ENCODE peak calls at places on chromosomes 7 and 10, in ten cellular contexts. One of them, this sample, is unnamed.

GRCh38 chr10:97673736-97674525 is 13.1 kb downstream of the AVPI1 start:
- DNase-seq in thyroid gland: no peak
- DNase-seq in tibial artery: no peak
- DNase-seq in PC-9: peak; percentile 56
- DNase-seq in psoas muscle: no peak
- DNase-seq in tibial nerve: peak; percentile 49
- DNase-seq in aorta: no peak
- DNase-seq in iPS DF 6.9: no peak
- DNase-seq in GM23248: peak; percentile 78
- DNase-seq in thoracic aorta: no peak
- DNase-seq in this sample: no peak

GRCh38 chr10:14063531-14064317 is 267.0 kb downstream of the FRMD4A start:
- DNase-seq in thyroid gland: peak; percentile 74
- DNase-seq in thoracic aorta: no peak
- DNase-seq in tibial nerve: peak; percentile 24
- DNase-seq in GM23248: peak; percentile 72
- DNase-seq in aorta: peak; percentile 65
- DNase-seq in iPS DF 6.9: no peak
- DNase-seq in tibial artery: peak; percentile 72
- DNase-seq in PC-9: peak; percentile 36
- DNase-seq in psoas muscle: peak; percentile 41
- DNase-seq in this sample: no peak

GRCh38 chr7:132400667-132401142 is 175.6 kb downstream of the PLXNA4 start:
- DNase-seq in iPS DF 6.9: no peak
- DNase-seq in PC-9: no peak
- DNase-seq in GM23248: peak; percentile 26
- DNase-seq in thoracic aorta: no peak
- DNase-seq in tibial artery: no peak
- DNase-seq in thyroid gland: no peak
- DNase-seq in tibial nerve: no peak
- DNase-seq in aorta: no peak
- DNase-seq in psoas muscle: no peak
- DNase-seq in this sample: peak; percentile 88

GRCh38 chr10:131231965-131232541 is 79.5 kb downstream of the TCERG1L start:
- DNase-seq in thyroid gland: no peak
- DNase-seq in thoracic aorta: no peak
- DNase-seq in tibial artery: no peak
- DNase-seq in GM23248: no peak
- DNase-seq in psoas muscle: no peak
- DNase-seq in aorta: no peak
- DNase-seq in PC-9: no peak
- DNase-seq in tibial nerve: no peak
- DNase-seq in iPS DF 6.9: no peak
- DNase-seq in this sample: no peak

GRCh38 chr7:73622909-73623797 is 1.2 kb downstream of the MLXIPL start:
- DNase-seq in iPS DF 6.9: peak; percentile 76
- DNase-seq in thyroid gland: peak; percentile 54
- DNase-seq in thoracic aorta: no peak
- DNase-seq in aorta: no peak
- DNase-seq in PC-9: no peak
- DNase-seq in GM23248: peak; percentile 36
- DNase-seq in tibial nerve: no peak
- DNase-seq in psoas muscle: peak; percentile 91
- DNase-seq in tibial artery: no peak
- DNase-seq in this sample: peak; percentile 90

GRCh38 chr7:73768661-73769480 is 1.2 kb downstream of the CLDN3 start:
- DNase-seq in psoas muscle: no peak
- DNase-seq in iPS DF 6.9: no peak
- DNase-seq in GM23248: peak; percentile 7
- DNase-seq in tibial nerve: no peak
- DNase-seq in thyroid gland: no peak
- DNase-seq in aorta: no peak
- DNase-seq in tibial artery: no peak
- DNase-seq in PC-9: no peak
- DNase-seq in thoracic aorta: no peak
- DNase-seq in this sample: no peak

GRCh38 chr10:76303682-76304316 is 872.4 kb downstream of the LRMDA start:
- DNase-seq in tibial nerve: peak; percentile 45
- DNase-seq in thoracic aorta: peak; percentile 41
- DNase-seq in aorta: peak; percentile 79
- DNase-seq in iPS DF 6.9: peak; percentile 54
- DNase-seq in psoas muscle: peak; percentile 52
- DNase-seq in GM23248: peak; percentile 89
- DNase-seq in PC-9: no peak
- DNase-seq in thyroid gland: peak; percentile 79
- DNase-seq in tibial artery: peak; percentile 85
- DNase-seq in this sample: peak; percentile 80

GRCh38 chr10:101136007-101136707 is 5.1 kb downstream of the TLX1 start:
- DNase-seq in tibial artery: no peak
- DNase-seq in iPS DF 6.9: no peak
- DNase-seq in thyroid gland: no peak
- DNase-seq in GM23248: no peak
- DNase-seq in thoracic aorta: no peak
- DNase-seq in PC-9: no peak
- DNase-seq in tibial nerve: no peak
- DNase-seq in aorta: no peak
- DNase-seq in psoas muscle: no peak
- DNase-seq in this sample: no peak

GRCh38 chr10:119406888-119407777 is 135.4 kb downstream of the RGS10 start:
- DNase-seq in iPS DF 6.9: no peak
- DNase-seq in PC-9: no peak
- DNase-seq in GM23248: no peak
- DNase-seq in thoracic aorta: no peak
- DNase-seq in thyroid gland: no peak
- DNase-seq in tibial nerve: no peak
- DNase-seq in aorta: no peak
- DNase-seq in tibial artery: no peak
- DNase-seq in psoas muscle: no peak
- DNase-seq in this sample: no peak

GRCh38 chr10:48439031-48439430 is 132.6 kb downstream of the MAPK8 start:
- DNase-seq in thoracic aorta: no peak
- DNase-seq in thyroid gland: no peak
- DNase-seq in psoas muscle: no peak
- DNase-seq in iPS DF 6.9: no peak
- DNase-seq in tibial artery: no peak
- DNase-seq in GM23248: peak; percentile 79
- DNase-seq in aorta: no peak
- DNase-seq in tibial nerve: no peak
- DNase-seq in PC-9: no peak
- DNase-seq in this sample: no peak

GRCh38 chr7:124688991-124689390 is 76.6 kb downstream of the GPR37 start:
- DNase-seq in psoas muscle: no peak
- DNase-seq in GM23248: peak; percentile 0
- DNase-seq in aorta: no peak
- DNase-seq in thyroid gland: no peak
- DNase-seq in tibial artery: no peak
- DNase-seq in tibial nerve: no peak
- DNase-seq in thoracic aorta: no peak
- DNase-seq in iPS DF 6.9: no peak
- DNase-seq in PC-9: no peak
- DNase-seq in this sample: no peak

GRCh38 chr7:117135553-117135891 is 182.2 kb downstream of the ST7 start:
- DNase-seq in thoracic aorta: no peak
- DNase-seq in psoas muscle: no peak
- DNase-seq in GM23248: no peak
- DNase-seq in tibial nerve: no peak
- DNase-seq in aorta: no peak
- DNase-seq in tibial artery: no peak
- DNase-seq in thyroid gland: no peak
- DNase-seq in PC-9: no peak
- DNase-seq in iPS DF 6.9: no peak
- DNase-seq in this sample: no peak

GRCh38 chr7:13028731-13029099 is 341.3 kb downstream of the ARL4A start:
- DNase-seq in psoas muscle: no peak
- DNase-seq in iPS DF 6.9: no peak
- DNase-seq in thyroid gland: no peak
- DNase-seq in thoracic aorta: no peak
- DNase-seq in tibial nerve: no peak
- DNase-seq in tibial artery: no peak
- DNase-seq in PC-9: no peak
- DNase-seq in aorta: no peak
- DNase-seq in GM23248: no peak
- DNase-seq in this sample: no peak

GRCh38 chr10:6537704-6538103 is 42.4 kb downstream of the PRKCQ start:
- DNase-seq in GM23248: no peak
- DNase-seq in thyroid gland: no peak
- DNase-seq in PC-9: no peak
- DNase-seq in psoas muscle: no peak
- DNase-seq in tibial nerve: no peak
- DNase-seq in aorta: peak; percentile 74
- DNase-seq in iPS DF 6.9: no peak
- DNase-seq in thoracic aorta: no peak
- DNase-seq in tibial artery: no peak
- DNase-seq in this sample: no peak

GRCh38 chr7:45682836-45683555 is 108.8 kb downstream of the ADCY1 start:
- DNase-seq in tibial nerve: no peak
- DNase-seq in tibial artery: peak; percentile 29
- DNase-seq in iPS DF 6.9: no peak
- DNase-seq in aorta: no peak
- DNase-seq in psoas muscle: no peak
- DNase-seq in GM23248: peak; percentile 36
- DNase-seq in thoracic aorta: no peak
- DNase-seq in PC-9: no peak
- DNase-seq in thyroid gland: no peak
- DNase-seq in this sample: no peak

GRCh38 chr7:85529197-85529596 is 342.3 kb upstream of the SEMA3D start:
- DNase-seq in thyroid gland: no peak
- DNase-seq in aorta: no peak
- DNase-seq in iPS DF 6.9: no peak
- DNase-seq in PC-9: no peak
- DNase-seq in GM23248: peak; percentile 72
- DNase-seq in thoracic aorta: no peak
- DNase-seq in psoas muscle: no peak
- DNase-seq in tibial nerve: no peak
- DNase-seq in tibial artery: no peak
- DNase-seq in this sample: no peak

DNA sequence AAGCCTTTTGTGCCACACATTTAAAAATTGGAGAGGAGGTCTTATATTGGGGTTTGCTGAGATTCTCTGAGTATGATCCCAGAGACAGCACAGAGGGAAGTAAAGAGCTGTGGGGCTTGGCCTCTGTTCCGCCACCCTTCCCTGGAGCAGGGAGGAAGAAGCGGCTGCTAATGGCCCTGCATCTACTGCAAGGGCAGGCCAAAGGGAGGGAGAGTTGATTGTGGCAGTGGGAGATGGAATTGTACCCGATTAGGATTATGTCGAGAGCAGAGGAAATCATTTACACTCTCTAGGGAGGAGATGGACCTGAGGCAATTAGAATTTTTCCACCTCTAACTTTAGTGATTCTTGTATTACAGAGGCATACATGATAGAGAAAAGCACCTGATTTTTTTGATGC is 28.8 kb downstream of the CYP17A1 start:
- DNase-seq in iPS DF 6.9: no peak
- DNase-seq in PC-9: no peak
- DNase-seq in thyroid gland: no peak
- DNase-seq in aorta: no peak
- DNase-seq in tibial nerve: no peak
- DNase-seq in GM23248: no peak
- DNase-seq in thoracic aorta: no peak
- DNase-seq in tibial artery: no peak
- DNase-seq in psoas muscle: no peak
- DNase-seq in this sample: no peak
- H3K4me1 ChIP-seq in iPS DF 6.9: no peaks in the 10 kb centered on the region
- H3K4me1 ChIP-seq in PC-9: no peaks in the 10 kb centered on the region
- H3K4me1 ChIP-seq in thyroid gland: peaks cover 22% of the 10 kb centered on the region
- H3K4me1 ChIP-seq in aorta: no peaks in the 10 kb centered on the region
- H3K4me1 ChIP-seq in tibial nerve: peaks cover 18% of the 10 kb centered on the region
- H3K4me1 ChIP-seq in GM23248: peaks cover 7% of the 10 kb centered on the region
- H3K4me1 ChIP-seq in thoracic aorta: peaks cover 34% of the 10 kb centered on the region
- H3K4me1 ChIP-seq in tibial artery: no peaks in the 10 kb centered on the region
- H3K4me1 ChIP-seq in psoas muscle: peaks cover 30% of the 10 kb centered on the region
- H3K4me1 ChIP-seq in this sample: peaks cover 11% of the 10 kb centered on the region

GRCh38 chr10:103188853-103189252 is 4.2 kb downstream of the NT5C2 start:
- DNase-seq in tibial nerve: no peak
- DNase-seq in PC-9: no peak
- DNase-seq in thyroid gland: no peak
- DNase-seq in psoas muscle: no peak
- DNase-seq in iPS DF 6.9: no peak
- DNase-seq in aorta: no peak
- DNase-seq in thoracic aorta: no peak
- DNase-seq in GM23248: peak; percentile 35
- DNase-seq in tibial artery: no peak
- DNase-seq in this sample: no peak
- H3K27me3 ChIP-seq in tibial nerve: no peaks in the 10 kb centered on the region
- H3K27me3 ChIP-seq in PC-9: no peaks in the 10 kb centered on the region
- H3K27me3 ChIP-seq in thyroid gland: no peaks in the 10 kb centered on the region
- H3K27me3 ChIP-seq in psoas muscle: no peaks in the 10 kb centered on the region
- H3K27me3 ChIP-seq in iPS DF 6.9: no peaks in the 10 kb centered on the region
- H3K27me3 ChIP-seq in aorta: no peaks in the 10 kb centered on the region
- H3K27me3 ChIP-seq in thoracic aorta: no peaks in the 10 kb centered on the region
- H3K27me3 ChIP-seq in GM23248: no peaks in the 10 kb centered on the region
- H3K27me3 ChIP-seq in tibial artery: no peaks in the 10 kb centered on the region
- H3K27me3 ChIP-seq in this sample: no peaks in the 10 kb centered on the region

GRCh38 chr7:131071786-131072504 is 255.7 kb upstream of the MKLN1 start:
- DNase-seq in psoas muscle: peak; percentile 30
- DNase-seq in thyroid gland: no peak
- DNase-seq in GM23248: peak; percentile 70
- DNase-seq in iPS DF 6.9: no peak
- DNase-seq in PC-9: no peak
- DNase-seq in thoracic aorta: no peak
- DNase-seq in aorta: peak; percentile 58
- DNase-seq in tibial artery: no peak
- DNase-seq in tibial nerve: no peak
- DNase-seq in this sample: no peak
- H3K4me1 ChIP-seq in psoas muscle: peaks cover 67% of the 10 kb centered on the region
- H3K4me1 ChIP-seq in thyroid gland: peaks cover 34% of the 10 kb centered on the region
- H3K4me1 ChIP-seq in GM23248: peaks cover 80% of the 10 kb centered on the region
- H3K4me1 ChIP-seq in iPS DF 6.9: no peaks in the 10 kb centered on the region
- H3K4me1 ChIP-seq in PC-9: peaks cover 3% of the 10 kb centered on the region
- H3K4me1 ChIP-seq in thoracic aorta: peaks cover 78% of the 10 kb centered on the region
- H3K4me1 ChIP-seq in aorta: peaks cover 7% of the 10 kb centered on the region
- H3K4me1 ChIP-seq in tibial artery: no peaks in the 10 kb centered on the region
- H3K4me1 ChIP-seq in tibial nerve: peaks cover 60% of the 10 kb centered on the region
- H3K4me1 ChIP-seq in this sample: peaks cover 60% of the 10 kb centered on the region

DNA sequence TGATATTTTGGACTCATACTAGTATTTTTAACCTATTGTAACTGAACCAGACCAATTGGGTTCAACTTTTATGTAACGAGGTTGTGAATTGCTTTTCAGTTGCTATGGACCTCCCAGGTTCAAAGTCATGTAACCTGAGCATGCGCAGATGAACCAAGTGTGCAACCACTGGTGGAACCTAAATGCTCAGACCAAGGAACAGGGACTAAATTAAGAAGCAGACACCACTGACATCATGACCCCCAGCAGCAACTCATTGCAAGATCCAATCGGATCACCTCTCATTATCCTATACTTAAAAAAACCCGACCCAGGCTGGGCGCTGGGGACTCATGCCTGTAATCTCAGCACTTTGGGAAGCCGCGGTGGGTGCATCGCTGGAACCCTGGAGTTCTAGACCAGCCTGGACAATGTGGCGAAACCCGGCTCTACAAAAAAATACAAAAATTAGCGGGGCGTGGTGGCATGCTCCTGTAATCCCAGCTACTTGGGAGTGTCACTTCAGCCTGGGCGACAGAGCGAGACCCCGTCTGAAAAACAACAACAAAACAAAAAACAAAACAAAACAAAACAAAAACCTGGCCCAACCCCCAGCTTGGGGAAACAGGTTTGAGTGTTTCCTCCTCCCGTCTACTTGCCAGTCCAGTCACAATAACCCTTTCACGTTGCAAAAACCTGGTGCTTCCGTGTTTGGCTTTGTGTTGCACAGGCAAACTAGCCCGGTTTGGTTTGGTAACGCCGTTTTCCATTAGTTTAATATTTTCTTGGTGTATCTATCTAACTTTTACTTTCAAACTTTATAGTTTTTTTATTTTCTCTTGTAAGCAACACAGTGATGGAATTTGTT is 11.3 kb upstream of the ZNF518A start:
- DNase-seq in GM23248: no peak
- DNase-seq in tibial artery: no peak
- DNase-seq in PC-9: no peak
- DNase-seq in iPS DF 6.9: no peak
- DNase-seq in thoracic aorta: no peak
- DNase-seq in tibial nerve: no peak
- DNase-seq in psoas muscle: no peak
- DNase-seq in aorta: no peak
- DNase-seq in thyroid gland: no peak
- DNase-seq in this sample: no peak
- H3K27me3 ChIP-seq in GM23248: no peaks in the 10 kb centered on the region
- H3K27me3 ChIP-seq in tibial artery: no peaks in the 10 kb centered on the region
- H3K27me3 ChIP-seq in PC-9: no peaks in the 10 kb centered on the region
- H3K27me3 ChIP-seq in iPS DF 6.9: no peaks in the 10 kb centered on the region
- H3K27me3 ChIP-seq in thoracic aorta: peaks cover 4% of the 10 kb centered on the region
- H3K27me3 ChIP-seq in tibial nerve: no peaks in the 10 kb centered on the region
- H3K27me3 ChIP-seq in psoas muscle: peaks cover 3% of the 10 kb centered on the region
- H3K27me3 ChIP-seq in aorta: no peaks in the 10 kb centered on the region
- H3K27me3 ChIP-seq in thyroid gland: peaks cover 4% of the 10 kb centered on the region
- H3K27me3 ChIP-seq in this sample: peaks cover 80% of the 10 kb centered on the region